ENCODE peak calls at places on chromosomes 1 and 21, in eight cellular contexts. G is cardiac muscle cell; F is heart right ventricle; W is mammary epithelial cell; C is SJSA1; D is foreskin keratinocyte; E is CD4-positive, alpha-beta T cell; I is fibroblast of lung. N is an unnamed sample.

GRCh38 chr1:86421601-86422280 is 2.2 kb upstream of the CLCA2 start:
- DNase-seq in F (no peak), G (peak), D (no peak), I (peak), W (peak), C (peak), E (no peak), N (no peak)

GRCh38 chr1:230113605-230114241 is 46.7 kb downstream of the GALNT2 start:
- DNase-seq in I (peak), W (peak), G (no peak), C (peak), F (peak), D (peak), E (no peak), N (no peak)

GRCh38 chr1:3981261-3981660 is 81.2 kb upstream of the C1orf174 start:
- DNase-seq in D (no peak), F (no peak), W (no peak), G (no peak), C (no peak), E (no peak), I (no peak), N (no peak)

GRCh38 chr21:25708467-25709065 is 26.1 kb downstream of the ATP5PF start:
- DNase-seq in G (peak), I (peak), D (no peak), W (peak), F (peak), C (peak), E (peak), N (peak)

GRCh38 chr1:58893257-58893869 is 109.5 kb upstream of the JUN start:
- DNase-seq in W (no peak), C (no peak), G (no peak), D (no peak), F (peak), I (no peak), E (no peak), N (no peak)

GRCh38 chr1:231035799-231036198 is 4.3 kb downstream of the FAM89A start:
- DNase-seq in I (no peak), E (no peak), C (no peak), D (no peak), W (no peak), F (no peak), G (no peak), N (no peak)

GRCh38 chr1:159598196-159598595 is 10.6 kb downstream of the APCS start:
- DNase-seq in W (peak), D (peak), E (no peak), C (peak), F (no peak), G (no peak), I (peak), N (no peak)

GRCh38 chr1:56399326-56400292 is 179.8 kb downstream of the PLPP3 start:
- DNase-seq in D (no peak), I (no peak), F (no peak), E (no peak), W (no peak), G (no peak), C (peak), N (no peak)

GRCh38 chr21:31201548-31201947 is 142.5 kb downstream of the TIAM1 start:
- DNase-seq in C (no peak), F (peak), E (no peak), D (no peak), G (no peak), I (peak), W (no peak), N (no peak)

GRCh38 chr21:35038772-35039145 is 10.3 kb downstream of the RUNX1 start:
- DNase-seq in D (no peak), G (no peak), E (no peak), F (no peak), C (no peak), I (no peak), W (no peak), N (no peak)

GRCh38 chr1:37255111-37255795 is 219.1 kb upstream of the ZC3H12A start:
- DNase-seq in W (peak), I (no peak), D (no peak), G (peak), E (no peak), C (no peak), F (peak), N (no peak)

DNA sequence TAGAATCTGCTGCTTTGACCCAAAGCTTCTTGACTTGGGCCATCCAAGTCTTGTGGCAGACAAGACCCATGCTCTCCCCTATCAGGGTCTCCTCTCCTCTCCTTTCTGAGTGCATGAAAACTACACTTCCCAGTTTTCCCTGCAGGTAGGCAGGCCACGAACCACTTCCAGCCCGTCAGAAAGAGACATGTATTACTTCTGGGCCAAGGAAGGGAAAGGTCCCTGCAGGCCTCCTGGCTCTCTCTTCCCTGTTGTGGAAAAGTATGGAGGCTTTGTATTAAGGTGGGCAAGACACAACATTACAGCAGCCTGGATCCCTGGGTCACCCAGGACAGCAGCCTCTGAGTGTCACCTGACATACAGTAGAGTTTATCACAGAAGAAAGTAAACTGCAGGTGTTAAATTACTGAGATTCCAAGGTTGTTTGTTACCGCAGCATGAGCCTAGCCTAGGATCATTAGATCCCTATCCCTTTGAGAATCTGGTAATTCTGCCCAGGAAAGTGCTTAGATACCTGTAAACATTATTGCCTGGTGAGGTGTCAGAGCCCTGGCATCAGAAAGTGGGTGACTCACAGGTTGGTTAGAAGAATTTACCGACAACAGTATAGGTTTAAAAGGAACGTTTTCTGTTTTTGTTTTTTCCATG is 717.3 kb downstream of the MATN1 start:
- DNase-seq in W (peak), C (no peak), F (no peak), E (no peak), I (no peak), D (peak), G (no peak), N (no peak)
- H3K27ac ChIP-seq in W (no peak), C (no peak), F (no peak), E (no peak), I (no peak), D (no peak), G (no peak), N (no peak)

DNA sequence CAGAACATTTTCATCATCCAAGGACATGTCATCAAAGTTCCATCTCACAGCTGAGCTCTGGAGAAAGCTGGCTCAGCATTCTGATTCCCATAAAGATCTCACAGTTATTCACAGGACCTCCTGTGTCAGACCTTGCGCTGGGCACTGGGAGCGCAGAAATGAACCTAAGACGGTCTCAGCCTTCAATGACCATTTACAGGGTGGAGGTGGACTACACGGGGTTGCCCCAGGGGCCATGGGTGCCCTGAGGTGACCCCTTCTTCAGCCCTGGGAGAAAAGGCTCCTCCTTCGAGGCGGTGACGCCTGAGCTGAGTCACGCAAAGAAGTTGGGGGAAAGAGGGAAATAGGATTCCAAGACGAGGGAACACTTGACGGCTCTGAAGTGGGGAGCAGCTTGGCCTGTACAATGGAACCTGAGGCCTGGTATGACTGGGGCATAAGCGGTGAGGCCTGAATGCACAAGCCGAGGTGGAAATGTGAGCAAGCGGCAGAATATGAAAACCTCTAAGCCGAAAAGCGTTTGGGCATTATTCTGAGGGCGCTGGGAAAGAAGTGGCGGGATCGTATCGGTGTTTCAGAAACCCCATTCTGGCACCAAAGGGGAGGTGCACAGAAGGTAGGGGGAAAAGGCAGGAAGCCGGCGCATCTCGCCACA is 787 bp downstream of the CC2D1B start:
- DNase-seq in E (no peak), F (peak), W (peak), G (peak), I (peak), D (peak), C (peak), N (peak)
- H3K27ac ChIP-seq in E (peak), F (peak), W (peak), G (peak), I (peak), D (peak), C (peak), N (peak)

GRCh38 chr1:156191292-156191954 is 2.5 kb upstream of the SLC25A44 start:
- DNase-seq in F (no peak), I (no peak), W (no peak), D (no peak), E (no peak), C (no peak), G (no peak), N (no peak)
- H3K27ac ChIP-seq in F (no peak), I (no peak), W (no peak), D (no peak), E (no peak), C (no peak), G (no peak), N (no peak)

DNA sequence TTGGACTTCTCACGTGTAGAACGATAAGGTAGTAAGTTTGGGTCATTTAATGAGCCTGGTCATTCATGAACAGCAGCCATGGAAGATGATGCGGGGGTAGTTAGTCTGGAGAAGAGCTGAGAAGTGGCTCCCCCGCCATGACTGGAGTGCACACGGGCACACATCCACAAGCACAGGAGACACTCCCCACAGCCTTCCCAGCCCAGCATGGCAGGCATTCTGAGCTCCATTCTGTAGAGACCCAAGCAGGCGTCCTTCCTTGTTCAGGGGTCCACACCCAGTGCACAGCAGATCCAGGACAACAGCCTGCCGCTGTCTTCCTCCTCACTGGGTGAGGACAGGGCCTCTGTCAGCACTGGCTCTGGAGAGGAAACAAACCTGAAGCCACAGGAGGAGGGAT is 57.0 kb downstream of the SCCPDH start:
- DNase-seq in E (no peak), G (no peak), D (no peak), C (no peak), I (no peak), W (no peak), F (no peak), N (no peak)
- H3K27ac ChIP-seq in E (no peak), G (no peak), D (no peak), C (no peak), I (peak), W (no peak), F (no peak), N (no peak)

DNA sequence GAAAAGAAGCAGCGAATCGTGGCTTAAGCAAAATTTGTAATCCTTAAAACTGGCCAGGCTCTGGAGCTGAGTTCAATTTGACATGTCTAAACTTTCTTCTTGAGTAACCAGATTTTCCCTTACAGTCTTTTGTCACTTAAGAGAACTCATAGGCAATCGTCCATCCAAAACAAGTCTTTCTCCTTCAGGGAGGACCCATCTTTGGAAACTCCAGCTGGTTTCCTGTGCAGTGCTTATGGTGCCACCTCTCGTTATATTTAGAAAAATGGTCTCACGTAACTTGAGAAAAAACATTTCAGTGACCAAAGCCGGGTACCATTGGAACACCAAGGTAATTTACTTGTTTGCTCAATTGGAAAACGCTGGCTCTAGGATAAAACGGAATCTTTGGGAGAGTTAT is 1.9 kb upstream of the PTTG1IP start:
- DNase-seq in F (no peak), G (no peak), W (peak), E (no peak), C (peak), I (peak), D (no peak), N (no peak)
- H3K27ac ChIP-seq in F (peak), G (no peak), W (peak), E (peak), C (peak), I (no peak), D (no peak), N (peak)

DNA sequence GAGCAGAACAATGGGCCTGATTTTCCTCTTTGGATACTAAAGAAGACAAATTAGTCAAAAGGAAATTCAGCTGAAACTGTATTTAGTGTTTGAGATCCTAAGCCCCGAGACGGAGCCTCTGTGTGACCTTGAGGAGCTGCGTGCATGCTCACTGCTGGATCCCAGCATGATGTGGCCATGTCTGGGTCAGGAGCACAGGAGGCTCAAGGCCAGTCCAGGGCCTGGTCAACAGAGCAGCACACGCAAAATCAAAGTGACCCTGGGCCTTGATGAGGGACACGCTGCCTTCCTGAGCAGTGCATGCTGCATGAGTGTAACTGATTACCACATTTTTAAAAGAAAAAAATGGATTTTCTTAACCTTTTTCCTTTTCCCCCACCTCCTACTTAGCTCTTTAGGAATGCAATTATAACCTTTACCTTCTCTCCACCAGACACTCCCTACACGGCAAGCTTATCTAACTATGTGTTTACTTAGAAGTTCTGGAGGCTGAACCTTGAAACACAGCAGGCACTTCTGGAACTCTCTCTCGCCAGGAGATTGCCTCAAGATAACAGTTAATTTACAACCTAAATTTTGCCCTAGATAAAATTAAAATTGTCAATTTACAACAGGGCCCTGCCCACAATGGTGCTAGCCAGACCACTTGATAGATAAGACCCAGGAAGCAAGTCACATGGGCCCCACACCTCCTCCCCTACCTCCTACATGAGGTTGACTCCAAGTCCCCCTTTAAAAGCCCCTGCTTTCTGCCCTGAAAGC is 144.6 kb downstream of the LRIG2 start:
- DNase-seq in I (no peak), E (no peak), C (no peak), G (no peak), D (no peak), F (no peak), W (no peak), N (no peak)
- H3K27ac ChIP-seq in I (no peak), E (no peak), C (no peak), G (peak), D (no peak), F (no peak), W (no peak), N (peak)

DNA sequence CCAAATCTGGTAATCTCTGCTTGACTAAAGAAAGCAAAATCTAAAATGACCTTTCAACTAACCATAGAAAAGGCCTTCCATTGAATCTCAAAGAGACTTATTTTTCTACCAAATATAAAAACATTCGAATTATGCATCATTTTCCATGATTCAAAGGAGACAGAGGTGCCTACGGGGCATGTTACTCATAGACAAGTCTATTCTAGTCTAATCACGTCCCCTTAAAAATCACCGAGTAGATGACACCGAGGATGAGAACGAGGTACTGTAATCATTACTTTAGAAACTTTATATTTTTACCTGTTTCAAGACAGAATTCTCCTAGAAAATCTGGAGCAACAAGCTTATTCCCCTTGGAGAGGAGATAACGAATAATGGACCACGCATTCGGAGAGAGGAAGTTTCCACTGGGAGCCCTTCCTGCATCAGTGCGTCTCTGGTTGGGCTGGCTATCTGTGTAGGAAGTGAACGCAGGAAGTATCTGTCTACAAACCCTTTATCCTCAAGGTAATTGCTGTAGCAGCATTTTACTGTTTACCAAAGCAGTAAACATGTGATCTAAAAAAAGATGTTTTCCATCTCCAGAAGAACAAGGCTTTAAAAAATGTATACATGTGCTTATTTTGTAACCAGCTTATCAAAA is 9.5 kb downstream of the ERG start:
- DNase-seq in G (no peak), D (peak), I (no peak), E (no peak), W (peak), C (peak), F (no peak), N (no peak)
- H3K27ac ChIP-seq in G (no peak), D (peak), I (no peak), E (no peak), W (peak), C (peak), F (peak), N (peak)

GRCh38 chr21:45469273-45470086 is 64.5 kb downstream of the COL18A1 start:
- DNase-seq in E (no peak), D (no peak), W (no peak), I (peak), C (peak), G (no peak), F (no peak), N (no peak)
- H3K27ac ChIP-seq in E (no peak), D (no peak), W (no peak), I (peak), C (peak), G (no peak), F (peak), N (peak)

GRCh38 chr1:28756846-28757245 is 20.1 kb downstream of the YTHDF2 start:
- DNase-seq in F (no peak), I (no peak), W (no peak), D (no peak), G (no peak), C (no peak), E (no peak), N (no peak)
- H3K27ac ChIP-seq in F (no peak), I (no peak), W (no peak), D (no peak), G (peak), C (no peak), E (no peak), N (no peak)

DNA sequence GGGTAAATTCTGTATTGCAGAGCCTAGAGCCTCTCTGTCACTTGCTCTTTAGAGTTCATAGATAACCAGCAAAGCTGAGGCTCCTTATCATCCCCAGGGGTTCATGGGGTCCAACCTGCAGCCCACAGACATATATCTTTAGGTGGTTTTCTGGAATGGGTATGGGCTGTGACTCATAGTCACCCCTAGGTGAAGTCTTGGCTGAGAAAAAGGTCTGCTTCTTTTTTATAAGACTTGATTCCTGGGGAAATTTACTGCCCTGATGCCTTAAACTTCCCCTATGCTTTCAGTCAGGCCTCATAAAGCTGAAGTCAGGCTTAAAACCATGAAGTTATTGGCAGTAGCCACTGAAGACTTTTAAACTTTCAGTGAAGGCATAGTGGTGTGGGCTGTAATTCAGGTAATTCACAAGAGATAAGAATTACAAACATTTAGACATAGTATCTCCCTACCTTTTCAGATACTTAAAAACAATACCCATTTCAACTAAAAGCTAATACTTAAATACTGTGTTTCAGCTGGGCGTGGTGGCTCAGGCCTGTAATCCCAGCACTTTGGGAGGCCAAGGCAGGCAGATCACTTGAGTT is 46.8 kb downstream of the MACO1 start:
- DNase-seq in W (peak), D (no peak), E (no peak), G (no peak), I (no peak), F (no peak), C (no peak), N (no peak)
- H3K27ac ChIP-seq in W (peak), D (no peak), E (no peak), G (peak), I (no peak), F (no peak), C (no peak), N (no peak)